ENCODE peak calls at places on chromosomes 3 and 15, in four cellular contexts. One of them, this sample, is unnamed.

GRCh38 chr15:45349671-45350070 is 28.7 kb downstream of the GATM start:
- DNase-seq in NCI-H460: no peak
- DNase-seq in activated CD8-positive, alpha-beta memory T cell treated with anti-CD3 and anti-CD28 coated beads, Interleukin-2, amount 50 U/mL, for 48 hours: no peak
- DNase-seq in activated CD4-positive, alpha-beta T cell treated with anti-CD3 and anti-CD28 coated beads for 24 hours: no peak
- DNase-seq in this sample: no peak

GRCh38 chr15:54604963-54605362 is 591.8 kb downstream of the RSL24D1 start:
- DNase-seq in NCI-H460: no peak
- DNase-seq in activated CD4-positive, alpha-beta T cell treated with anti-CD3 and anti-CD28 coated beads for 24 hours: no peak
- DNase-seq in activated CD8-positive, alpha-beta memory T cell treated with anti-CD3 and anti-CD28 coated beads, Interleukin-2, amount 50 U/mL, for 48 hours: no peak
- DNase-seq in this sample: no peak

GRCh38 chr15:97115764-97116075 is 785.2 kb downstream of the NR2F2 start:
- DNase-seq in NCI-H460: no peak
- DNase-seq in activated CD4-positive, alpha-beta T cell treated with anti-CD3 and anti-CD28 coated beads for 24 hours: no peak
- DNase-seq in activated CD8-positive, alpha-beta memory T cell treated with anti-CD3 and anti-CD28 coated beads, Interleukin-2, amount 50 U/mL, for 48 hours: no peak
- DNase-seq in this sample: no peak

GRCh38 chr3:150223090-150223489 is 185.0 kb upstream of the TSC22D2 start:
- DNase-seq in NCI-H460: no peak
- DNase-seq in activated CD8-positive, alpha-beta memory T cell treated with anti-CD3 and anti-CD28 coated beads, Interleukin-2, amount 50 U/mL, for 48 hours: no peak
- DNase-seq in activated CD4-positive, alpha-beta T cell treated with anti-CD3 and anti-CD28 coated beads for 24 hours: no peak
- DNase-seq in this sample: no peak

GRCh38 chr3:79012946-79013362 is 754.8 kb downstream of the ROBO1 start:
- DNase-seq in activated CD4-positive, alpha-beta T cell treated with anti-CD3 and anti-CD28 coated beads for 24 hours: no peak
- DNase-seq in activated CD8-positive, alpha-beta memory T cell treated with anti-CD3 and anti-CD28 coated beads, Interleukin-2, amount 50 U/mL, for 48 hours: no peak
- DNase-seq in NCI-H460: no peak
- DNase-seq in this sample: no peak

GRCh38 chr3:141103067-141103466 is 51.9 kb downstream of the SPSB4 start:
- DNase-seq in activated CD8-positive, alpha-beta memory T cell treated with anti-CD3 and anti-CD28 coated beads, Interleukin-2, amount 50 U/mL, for 48 hours: no peak
- DNase-seq in activated CD4-positive, alpha-beta T cell treated with anti-CD3 and anti-CD28 coated beads for 24 hours: no peak
- DNase-seq in NCI-H460: no peak
- DNase-seq in this sample: peak; percentile 65

GRCh38 chr3:58102976-58103447 is 94.8 kb downstream of the FLNB start:
- DNase-seq in activated CD4-positive, alpha-beta T cell treated with anti-CD3 and anti-CD28 coated beads for 24 hours: no peak
- DNase-seq in activated CD8-positive, alpha-beta memory T cell treated with anti-CD3 and anti-CD28 coated beads, Interleukin-2, amount 50 U/mL, for 48 hours: no peak
- DNase-seq in NCI-H460: no peak
- DNase-seq in this sample: no peak

GRCh38 chr3:118713502-118714207 is 321.0 kb downstream of the IGSF11 start:
- DNase-seq in activated CD4-positive, alpha-beta T cell treated with anti-CD3 and anti-CD28 coated beads for 24 hours: no peak
- DNase-seq in NCI-H460: no peak
- DNase-seq in activated CD8-positive, alpha-beta memory T cell treated with anti-CD3 and anti-CD28 coated beads, Interleukin-2, amount 50 U/mL, for 48 hours: no peak
- DNase-seq in this sample: no peak

GRCh38 chr3:138445654-138446053 is 11.2 kb downstream of the ESYT3 start:
- DNase-seq in activated CD8-positive, alpha-beta memory T cell treated with anti-CD3 and anti-CD28 coated beads, Interleukin-2, amount 50 U/mL, for 48 hours: no peak
- DNase-seq in activated CD4-positive, alpha-beta T cell treated with anti-CD3 and anti-CD28 coated beads for 24 hours: no peak
- DNase-seq in NCI-H460: no peak
- DNase-seq in this sample: no peak

GRCh38 chr3:5078151-5078550 is 43.9 kb upstream of the ARL8B start:
- DNase-seq in NCI-H460: no peak
- DNase-seq in activated CD8-positive, alpha-beta memory T cell treated with anti-CD3 and anti-CD28 coated beads, Interleukin-2, amount 50 U/mL, for 48 hours: no peak
- DNase-seq in activated CD4-positive, alpha-beta T cell treated with anti-CD3 and anti-CD28 coated beads for 24 hours: no peak
- DNase-seq in this sample: no peak

GRCh38 chr3:94654096-94654495 is 591.2 kb downstream of the NSUN3 start:
- DNase-seq in NCI-H460: no peak
- DNase-seq in activated CD4-positive, alpha-beta T cell treated with anti-CD3 and anti-CD28 coated beads for 24 hours: no peak
- DNase-seq in activated CD8-positive, alpha-beta memory T cell treated with anti-CD3 and anti-CD28 coated beads, Interleukin-2, amount 50 U/mL, for 48 hours: no peak
- DNase-seq in this sample: no peak

This sample was measured in mesenteric fat pad.